ENCODE peak calls at places on chromosomes 16 and 17, in ten cellular contexts. One of them, this sample, is unnamed.

GRCh38 chr16:27780468-27781194 is 230.7 kb downstream of the KATNIP start:
- DNase-seq in heart left ventricle: no peak
- DNase-seq in IMR-90: no peak
- DNase-seq in WTC11: no peak
- DNase-seq in fibroblast of lung: no peak
- DNase-seq in HCT116: no peak
- DNase-seq in breast epithelium: no peak
- DNase-seq in choroid plexus epithelial cell: no peak
- DNase-seq in MCF 10A: no peak
- DNase-seq in lower lobe of right lung: no peak
- DNase-seq in this sample: no peak

GRCh38 chr16:31322500-31322899 is 32.5 kb upstream of the ITGAX start:
- DNase-seq in heart left ventricle: no peak
- DNase-seq in IMR-90: no peak
- DNase-seq in WTC11: no peak
- DNase-seq in fibroblast of lung: no peak
- DNase-seq in HCT116: no peak
- DNase-seq in breast epithelium: no peak
- DNase-seq in choroid plexus epithelial cell: no peak
- DNase-seq in MCF 10A: no peak
- DNase-seq in lower lobe of right lung: no peak
- DNase-seq in this sample: no peak

GRCh38 chr16:3173892-3174617 is 13.9 kb upstream of the OR1F1 start:
- DNase-seq in heart left ventricle: no peak
- DNase-seq in IMR-90: no peak
- DNase-seq in WTC11: peak
- DNase-seq in fibroblast of lung: no peak
- DNase-seq in HCT116: no peak
- DNase-seq in breast epithelium: no peak
- DNase-seq in choroid plexus epithelial cell: no peak
- DNase-seq in MCF 10A: peak
- DNase-seq in lower lobe of right lung: peak
- DNase-seq in this sample: no peak

GRCh38 chr17:79815836-79816371 is 19.0 kb upstream of the CBX8 start:
- DNase-seq in heart left ventricle: no peak
- DNase-seq in IMR-90: no peak
- DNase-seq in WTC11: no peak
- DNase-seq in fibroblast of lung: no peak
- DNase-seq in HCT116: no peak
- DNase-seq in breast epithelium: no peak
- DNase-seq in choroid plexus epithelial cell: no peak
- DNase-seq in MCF 10A: no peak
- DNase-seq in lower lobe of right lung: no peak
- DNase-seq in this sample: no peak

GRCh38 chr17:78142113-78142861 is 3.9 kb upstream of the C17orf99 start:
- DNase-seq in heart left ventricle: no peak
- DNase-seq in IMR-90: peak
- DNase-seq in WTC11: no peak
- DNase-seq in fibroblast of lung: peak
- DNase-seq in HCT116: peak
- DNase-seq in breast epithelium: peak
- DNase-seq in choroid plexus epithelial cell: no peak
- DNase-seq in MCF 10A: peak
- DNase-seq in lower lobe of right lung: peak
- DNase-seq in this sample: no peak

GRCh38 chr17:27518048-27518447 is 61.8 kb downstream of the KSR1 start:
- DNase-seq in heart left ventricle: no peak
- DNase-seq in IMR-90: no peak
- DNase-seq in WTC11: no peak
- DNase-seq in fibroblast of lung: no peak
- DNase-seq in HCT116: no peak
- DNase-seq in breast epithelium: no peak
- DNase-seq in choroid plexus epithelial cell: no peak
- DNase-seq in MCF 10A: no peak
- DNase-seq in lower lobe of right lung: no peak
- DNase-seq in this sample: no peak

GRCh38 chr17:76561799-76562268 is 22.0 kb downstream of the PRCD start:
- DNase-seq in heart left ventricle: no peak
- DNase-seq in IMR-90: no peak
- DNase-seq in WTC11: no peak
- DNase-seq in fibroblast of lung: peak
- DNase-seq in HCT116: no peak
- DNase-seq in breast epithelium: no peak
- DNase-seq in choroid plexus epithelial cell: peak
- DNase-seq in MCF 10A: peak
- DNase-seq in lower lobe of right lung: no peak
- DNase-seq in this sample: no peak

GRCh38 chr17:410674-411401 is 58.2 kb upstream of the RPH3AL start:
- DNase-seq in heart left ventricle: no peak
- DNase-seq in IMR-90: peak
- DNase-seq in WTC11: no peak
- DNase-seq in fibroblast of lung: peak
- DNase-seq in HCT116: no peak
- DNase-seq in breast epithelium: no peak
- DNase-seq in choroid plexus epithelial cell: peak
- DNase-seq in MCF 10A: no peak
- DNase-seq in lower lobe of right lung: no peak
- DNase-seq in this sample: no peak

GRCh38 chr17:69928586-69928985 is 146.4 kb upstream of the KCNJ16 start:
- DNase-seq in heart left ventricle: no peak
- DNase-seq in IMR-90: no peak
- DNase-seq in WTC11: no peak
- DNase-seq in fibroblast of lung: no peak
- DNase-seq in HCT116: no peak
- DNase-seq in breast epithelium: no peak
- DNase-seq in choroid plexus epithelial cell: no peak
- DNase-seq in MCF 10A: no peak
- DNase-seq in lower lobe of right lung: no peak
- DNase-seq in this sample: no peak

GRCh38 chr17:58974354-58974753 is 132.3 kb downstream of the TRIM37 start:
- DNase-seq in heart left ventricle: no peak
- DNase-seq in IMR-90: no peak
- DNase-seq in WTC11: no peak
- DNase-seq in fibroblast of lung: no peak
- DNase-seq in HCT116: no peak
- DNase-seq in breast epithelium: no peak
- DNase-seq in choroid plexus epithelial cell: no peak
- DNase-seq in MCF 10A: no peak
- DNase-seq in lower lobe of right lung: no peak
- DNase-seq in this sample: no peak

GRCh38 chr17:80970762-80971703 is 20.6 kb upstream of the CHMP6 start:
- DNase-seq in heart left ventricle: no peak
- DNase-seq in IMR-90: no peak
- DNase-seq in WTC11: no peak
- DNase-seq in fibroblast of lung: peak
- DNase-seq in HCT116: no peak
- DNase-seq in breast epithelium: no peak
- DNase-seq in choroid plexus epithelial cell: no peak
- DNase-seq in MCF 10A: no peak
- DNase-seq in lower lobe of right lung: no peak
- DNase-seq in this sample: no peak

GRCh38 chr17:50304781-50305404 is 30.6 kb downstream of the TMEM92 start:
- DNase-seq in heart left ventricle: no peak
- DNase-seq in IMR-90: peak
- DNase-seq in WTC11: no peak
- DNase-seq in fibroblast of lung: peak
- DNase-seq in HCT116: no peak
- DNase-seq in breast epithelium: no peak
- DNase-seq in choroid plexus epithelial cell: peak
- DNase-seq in MCF 10A: no peak
- DNase-seq in lower lobe of right lung: no peak
- DNase-seq in this sample: no peak

GRCh38 chr17:22506861-22507260 is 814.5 kb downstream of the KCNJ18 start:
- DNase-seq in heart left ventricle: no peak
- DNase-seq in IMR-90: no peak
- DNase-seq in WTC11: no peak
- DNase-seq in fibroblast of lung: no peak
- DNase-seq in HCT116: no peak
- DNase-seq in breast epithelium: no peak
- DNase-seq in choroid plexus epithelial cell: no peak
- DNase-seq in MCF 10A: no peak
- DNase-seq in lower lobe of right lung: no peak
- DNase-seq in this sample: no peak

GRCh38 chr17:43360376-43360738 is 38.4 kb upstream of the ARL4D start:
- DNase-seq in heart left ventricle: no peak
- DNase-seq in IMR-90: peak
- DNase-seq in WTC11: no peak
- DNase-seq in fibroblast of lung: peak
- DNase-seq in HCT116: no peak
- DNase-seq in breast epithelium: no peak
- DNase-seq in choroid plexus epithelial cell: peak
- DNase-seq in MCF 10A: peak
- DNase-seq in lower lobe of right lung: no peak
- DNase-seq in this sample: peak
- TF ChIP-seq CTCF in heart left ventricle: no peak
- TF ChIP-seq CTCF in IMR-90: no peak
- TF ChIP-seq CTCF in WTC11: no peak
- TF ChIP-seq CTCF in fibroblast of lung: no peak
- TF ChIP-seq CTCF in HCT116: no peak
- TF ChIP-seq CTCF in breast epithelium: no peak
- TF ChIP-seq CTCF in choroid plexus epithelial cell: no peak
- TF ChIP-seq CTCF in MCF 10A: no peak
- TF ChIP-seq CTCF in lower lobe of right lung: no peak
- TF ChIP-seq CTCF in this sample: no peak

DNA sequence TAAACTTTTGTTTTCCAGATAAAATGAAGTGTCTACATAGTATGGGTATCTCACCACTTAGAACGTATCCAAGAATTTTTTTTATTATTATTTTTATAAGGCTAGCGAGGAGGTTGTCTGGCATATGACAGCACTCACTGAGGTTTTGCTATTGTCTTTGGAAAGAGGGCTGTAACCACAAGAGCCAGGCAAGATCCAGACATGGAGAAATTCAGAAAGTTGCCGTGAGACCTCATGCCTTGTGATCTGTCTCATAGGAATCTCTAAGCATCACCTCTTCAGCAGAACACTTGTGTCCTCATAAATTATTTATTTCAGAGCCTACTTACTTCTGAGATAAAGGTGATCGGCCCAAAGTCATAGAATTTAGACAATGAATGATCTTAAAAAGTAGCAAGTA is 410.8 kb downstream of the CDH11 start:
- DNase-seq in heart left ventricle: no peak
- DNase-seq in IMR-90: no peak
- DNase-seq in WTC11: no peak
- DNase-seq in fibroblast of lung: peak
- DNase-seq in HCT116: no peak
- DNase-seq in breast epithelium: no peak
- DNase-seq in choroid plexus epithelial cell: peak
- DNase-seq in MCF 10A: peak
- DNase-seq in lower lobe of right lung: no peak
- DNase-seq in this sample: no peak
- TF ChIP-seq CTCF in heart left ventricle: no peak
- TF ChIP-seq CTCF in IMR-90: no peak
- TF ChIP-seq CTCF in WTC11: no peak
- TF ChIP-seq CTCF in fibroblast of lung: no peak
- TF ChIP-seq CTCF in HCT116: no peak
- TF ChIP-seq CTCF in breast epithelium: no peak
- TF ChIP-seq CTCF in choroid plexus epithelial cell: no peak
- TF ChIP-seq CTCF in MCF 10A: no peak
- TF ChIP-seq CTCF in lower lobe of right lung: no peak
- TF ChIP-seq CTCF in this sample: no peak

DNA sequence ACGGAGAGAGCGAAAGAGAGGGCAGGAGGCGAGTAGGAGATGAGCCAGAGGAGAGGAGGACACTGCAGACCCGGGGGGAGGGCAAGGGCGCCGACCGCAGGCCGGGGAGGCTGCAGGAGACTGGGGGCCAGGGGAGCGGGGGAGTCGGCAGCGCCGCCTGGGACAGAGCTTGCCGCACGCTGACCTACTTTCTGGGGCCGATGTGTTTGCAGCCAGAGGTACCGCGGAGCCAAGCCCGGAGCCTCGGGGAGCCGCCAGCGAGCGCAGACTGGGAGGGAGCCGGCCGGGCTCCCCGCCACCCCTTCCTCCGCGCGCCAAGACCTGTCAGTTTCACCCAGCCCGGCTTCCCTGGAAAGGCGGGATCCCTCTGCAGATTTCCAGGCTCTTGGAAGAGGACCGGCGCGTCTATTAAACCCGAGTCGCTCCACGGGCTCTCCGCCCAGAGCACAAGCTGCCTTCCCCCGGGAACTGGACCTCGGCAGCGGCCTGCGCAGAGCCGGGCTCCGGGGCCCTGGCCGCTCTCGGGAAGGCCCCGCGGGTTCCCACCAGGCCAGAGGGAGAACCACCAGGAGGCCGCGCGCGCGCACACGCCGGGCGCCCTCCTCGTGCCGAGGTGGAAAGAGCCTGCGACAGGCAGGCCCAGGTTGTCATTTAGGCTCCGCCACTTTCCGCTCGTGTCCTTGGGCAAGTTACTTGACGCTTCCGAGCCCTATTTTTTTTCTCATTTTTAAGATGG is 74.5 kb downstream of the CMC2 start:
- DNase-seq in heart left ventricle: peak
- DNase-seq in IMR-90: peak
- DNase-seq in WTC11: peak
- DNase-seq in fibroblast of lung: peak
- DNase-seq in HCT116: no peak
- DNase-seq in breast epithelium: peak
- DNase-seq in choroid plexus epithelial cell: peak
- DNase-seq in MCF 10A: no peak
- DNase-seq in lower lobe of right lung: peak
- DNase-seq in this sample: no peak
- TF ChIP-seq CTCF in heart left ventricle: peak
- TF ChIP-seq CTCF in IMR-90: no peak
- TF ChIP-seq CTCF in WTC11: no peak
- TF ChIP-seq CTCF in fibroblast of lung: no peak
- TF ChIP-seq CTCF in HCT116: no peak
- TF ChIP-seq CTCF in breast epithelium: no peak
- TF ChIP-seq CTCF in choroid plexus epithelial cell: peak
- TF ChIP-seq CTCF in MCF 10A: no peak
- TF ChIP-seq CTCF in lower lobe of right lung: no peak
- TF ChIP-seq CTCF in this sample: peak

GRCh38 chr17:83076930-83077329 is 2.5 kb upstream of the METRNL start:
- DNase-seq in heart left ventricle: no peak
- DNase-seq in IMR-90: no peak
- DNase-seq in WTC11: no peak
- DNase-seq in fibroblast of lung: no peak
- DNase-seq in HCT116: no peak
- DNase-seq in breast epithelium: no peak
- DNase-seq in choroid plexus epithelial cell: no peak
- DNase-seq in MCF 10A: peak
- DNase-seq in lower lobe of right lung: no peak
- DNase-seq in this sample: no peak
- TF ChIP-seq CTCF in heart left ventricle: no peak
- TF ChIP-seq CTCF in IMR-90: no peak
- TF ChIP-seq CTCF in WTC11: no peak
- TF ChIP-seq CTCF in fibroblast of lung: peak
- TF ChIP-seq CTCF in HCT116: peak
- TF ChIP-seq CTCF in breast epithelium: no peak
- TF ChIP-seq CTCF in choroid plexus epithelial cell: peak
- TF ChIP-seq CTCF in MCF 10A: peak
- TF ChIP-seq CTCF in lower lobe of right lung: peak
- TF ChIP-seq CTCF in this sample: peak

GRCh38 chr17:17422217-17422610 is 54.6 kb upstream of the MED9 start:
- DNase-seq in heart left ventricle: no peak
- DNase-seq in IMR-90: no peak
- DNase-seq in WTC11: no peak
- DNase-seq in fibroblast of lung: no peak
- DNase-seq in HCT116: no peak
- DNase-seq in breast epithelium: no peak
- DNase-seq in choroid plexus epithelial cell: no peak
- DNase-seq in MCF 10A: no peak
- DNase-seq in lower lobe of right lung: peak
- DNase-seq in this sample: no peak
- TF ChIP-seq CTCF in heart left ventricle: no peak
- TF ChIP-seq CTCF in IMR-90: no peak
- TF ChIP-seq CTCF in WTC11: no peak
- TF ChIP-seq CTCF in fibroblast of lung: no peak
- TF ChIP-seq CTCF in HCT116: no peak
- TF ChIP-seq CTCF in breast epithelium: no peak
- TF ChIP-seq CTCF in choroid plexus epithelial cell: no peak
- TF ChIP-seq CTCF in MCF 10A: no peak
- TF ChIP-seq CTCF in lower lobe of right lung: no peak
- TF ChIP-seq CTCF in this sample: no peak

This sample was measured in AG09319.